ENCODE peak calls at places on chromosomes 4 and X, in nine cellular contexts. W is HepG2; T is right cardiac atrium; S is K562; M is fibroblast of lung; B is CD4-positive, alpha-beta memory T cell; I is astrocyte; R is GM23338; F is left ventricle myocardium inferior. Z is an unnamed sample. For H3K4me1, the result is how much of the 10 kb centered on the place peaks cover.

GRCh38 chr4:73883306-73883705 is 14.1 kb downstream of the CXCL1 start:
- DNase-seq in W (no peak), T (no peak), S (no peak), M (peak), B (no peak), I (peak), R (no peak), F (no peak), Z (no peak)

GRCh38 chr4:31803511-31804195 is 1083.5 kb downstream of the PCDH7 start:
- DNase-seq in W (no peak), T (no peak), S (no peak), M (peak), B (no peak), I (peak), R (no peak), F (no peak), Z (no peak)

GRCh38 chr4:128424524-128425195 is 137.0 kb upstream of the PGRMC2 start:
- DNase-seq in W (no peak), T (no peak), S (no peak), M (peak), B (no peak), I (peak), R (no peak), F (no peak), Z (no peak)

GRCh38 chrX:75181721-75182120 is 25.6 kb upstream of the ABCB7 start:
- DNase-seq in W (no peak), T (no peak), S (no peak), M (peak), B (no peak), I (peak), R (no peak), F (no peak), Z (no peak)

GRCh38 chrX:25013593-25014365 is 2.0 kb downstream of the ARX start:
- DNase-seq in W (no peak), T (no peak), S (peak), M (no peak), B (no peak), I (no peak), R (no peak), F (no peak), Z (peak)

GRCh38 chr4:138113819-138114415 is 128.2 kb downstream of the SLC7A11 start:
- DNase-seq in W (peak), T (no peak), S (no peak), M (peak), B (no peak), I (peak), R (no peak), F (no peak), Z (no peak)

GRCh38 chr4:157072002-157072401 is 3.9 kb upstream of the GLRB start:
- DNase-seq in W (no peak), T (no peak), S (no peak), M (peak), B (no peak), I (peak), R (no peak), F (no peak), Z (no peak)

GRCh38 chr4:30919458-30919857 is 199.3 kb downstream of the PCDH7 start:
- DNase-seq in W (no peak), T (no peak), S (no peak), M (no peak), B (no peak), I (no peak), R (no peak), F (no peak), Z (peak)

GRCh38 chr4:151098191-151098590 is 1.2 kb upstream of the RPS3A start:
- DNase-seq in W (no peak), T (peak), S (no peak), M (no peak), B (no peak), I (no peak), R (no peak), F (no peak), Z (no peak)

GRCh38 chr4:1864076-1865008 is 6.9 kb upstream of the NSD2 start:
- DNase-seq in W (no peak), T (no peak), S (peak), M (no peak), B (no peak), I (no peak), R (no peak), F (no peak), Z (no peak)

GRCh38 chr4:174111350-174111888 is 172.0 kb downstream of the FBXO8 start:
- DNase-seq in W (no peak), T (no peak), S (no peak), M (no peak), B (no peak), I (no peak), R (no peak), F (no peak), Z (no peak)

GRCh38 chr4:30073001-30073710 is 647.0 kb upstream of the PCDH7 start:
- DNase-seq in W (no peak), T (no peak), S (no peak), M (no peak), B (no peak), I (no peak), R (no peak), F (no peak), Z (no peak)

GRCh38 chr4:89836031-89836777 is 757 bp downstream of the SNCA start:
- DNase-seq in W (no peak), T (no peak), S (peak), M (no peak), B (no peak), I (no peak), R (peak), F (no peak), Z (no peak)

GRCh38 chr4:175298119-175298518 is 380.0 kb downstream of the ADAM29 start:
- DNase-seq in W (no peak), T (no peak), S (no peak), M (peak), B (no peak), I (peak), R (no peak), F (no peak), Z (no peak)

GRCh38 chr4:103786014-103786413 is 66.2 kb upstream of the TACR3 start:
- DNase-seq in W (peak), T (no peak), S (peak), M (peak), B (no peak), I (peak), R (peak), F (no peak), Z (no peak)

GRCh38 chr4:146370841-146371240 is 150.9 kb downstream of the SLC10A7 start:
- DNase-seq in W (no peak), T (no peak), S (no peak), M (peak), B (no peak), I (peak), R (no peak), F (no peak), Z (no peak)

GRCh38 chr4:187613089-187613839 is 382.3 kb upstream of the ZFP42 start:
- DNase-seq in W (no peak), T (no peak), S (no peak), M (no peak), B (no peak), I (no peak), R (no peak), F (no peak), Z (no peak)
- H3K4me1 ChIP-seq in W (under half), T (under half), S (under half), M (under half), B (under half), I (under half), R (under half), F (under half), Z (under half)

GRCh38 chr4:8242782-8243556 is 26.6 kb upstream of the HTRA3 start:
- DNase-seq in W (no peak), T (no peak), S (no peak), M (no peak), B (no peak), I (no peak), R (no peak), F (no peak), Z (no peak)
- H3K27ac ChIP-seq in W (no peak), T (peak), S (no peak), M (peak), B (no peak), I (no peak), R (no peak), F (peak), Z (no peak)

DNA sequence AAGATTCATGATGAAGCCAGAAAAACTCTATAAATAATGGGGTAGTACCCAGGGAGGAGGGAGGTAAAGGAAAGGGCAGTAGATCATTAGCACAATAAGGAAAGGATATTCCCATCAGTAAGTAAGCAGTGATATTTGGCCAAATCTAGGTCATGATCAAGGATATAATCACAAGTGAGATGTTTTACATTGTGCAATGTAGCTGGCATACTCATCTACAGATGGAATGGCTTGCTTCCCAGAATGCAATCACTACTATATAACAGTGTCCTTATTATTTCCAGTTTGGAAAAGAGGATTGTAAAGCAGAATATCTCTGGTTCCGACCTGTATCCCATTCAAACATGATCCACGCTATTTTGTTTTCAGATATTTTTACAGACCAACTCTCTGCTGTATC is 483.4 kb downstream of the RPA4 start:
- DNase-seq in W (no peak), T (no peak), S (no peak), M (peak), B (no peak), I (peak), R (no peak), F (no peak), Z (no peak)
- H3K4me3 ChIP-seq in W (no peak), T (no peak), S (no peak), M (no peak), B (no peak), I (no peak), R (no peak), F (no peak), Z (no peak)

GRCh38 chrX:20059467-20060128 is 57.1 kb downstream of the MAP7D2 start:
- DNase-seq in W (no peak), T (no peak), S (no peak), M (peak), B (no peak), I (no peak), R (no peak), F (no peak), Z (no peak)
- H3K4me1 ChIP-seq in W (under half), T (under half), S (under half), M (under half), B (under half), I (under half), R (under half), F (under half), Z (under half)

Z was measured in small intestine.